ENCODE peak calls at places on chromosomes 2 and 18, in five cellular contexts. L is IMR-90, W is BJ, O is prostate gland, V is Panc1. Z is an unnamed sample.

GRCh38 chr2:91477731-91478672 is 2786.5 kb downstream of the RPIA start:
- DNase-seq in V (no peak), O (no peak), W (no peak), L (no peak), Z (no peak)

GRCh38 chr2:70964596-70965386 is 13.6 kb upstream of the ANKRD53 start:
- DNase-seq in L (peak; percentile 58), O (peak; percentile 64), W (no peak), V (no peak), Z (no peak)

GRCh38 chr2:12417811-12418210 is 298.9 kb upstream of the TRIB2 start:
- DNase-seq in V (no peak), L (no peak), O (no peak), W (no peak), Z (no peak)

GRCh38 chr2:19676770-19677169 is 225.0 kb downstream of the TTC32 start:
- DNase-seq in V (no peak), W (no peak), O (no peak), L (no peak), Z (no peak)

GRCh38 chr18:32018331-32019250 is at the start of gene RNF125:
- DNase-seq in L (peak; percentile 68), O (peak; percentile 66), W (peak; percentile 19), V (no peak), Z (peak; percentile 40)

GRCh38 chr2:10970666-10971065 is 58.9 kb downstream of the KCNF1 start:
- DNase-seq in L (no peak), V (no peak), O (no peak), W (no peak), Z (no peak)

GRCh38 chr2:8862230-8862629 is 24.8 kb upstream of the KIDINS220 start:
- DNase-seq in V (no peak), L (no peak), W (no peak), O (no peak), Z (no peak)

GRCh38 chr2:20673686-20674308 is 6.9 kb downstream of the GDF7 start:
- DNase-seq in L (no peak), V (no peak), W (no peak), O (no peak), Z (no peak)

GRCh38 chr2:160270571-160271113 is 70.6 kb upstream of the ITGB6 start:
- DNase-seq in V (no peak), L (no peak), O (no peak), W (no peak), Z (no peak)

GRCh38 chr18:12766986-12767433 is 64.2 kb downstream of the PSMG2 start:
- DNase-seq in O (no peak), V (no peak), L (no peak), W (no peak), Z (no peak)

GRCh38 chr2:118470297-118470696 is 377.2 kb downstream of the EN1 start:
- DNase-seq in L (no peak), W (no peak), V (no peak), O (no peak), Z (no peak)

GRCh38 chr18:59902180-59902992 is 2.6 kb downstream of the PMAIP1 start:
- DNase-seq in V (no peak), L (peak; percentile 95), W (no peak), O (no peak), Z (no peak)

GRCh38 chr2:127173073-127173472 is 47.0 kb downstream of the CYP27C1 start:
- DNase-seq in L (peak; percentile 98), W (peak; percentile 91), V (no peak), O (no peak), Z (no peak)

GRCh38 chr2:71856709-71857525 is 290.7 kb downstream of the CYP26B1 start:
- DNase-seq in W (no peak), O (no peak), L (no peak), V (no peak), Z (no peak)

GRCh38 chr2:226427538-226428307 is 371.9 kb downstream of the IRS1 start:
- DNase-seq in V (no peak), O (no peak), W (peak; percentile 63), L (peak; percentile 97), Z (no peak)
- TF ChIP-seq CTCF in V (no peak), O (no peak), W (peak; percentile 24), L (peak; percentile 20), Z (no peak)

GRCh38 chr2:232336241-232336736 is 42.3 kb upstream of the ALPP start:
- DNase-seq in L (no peak), O (no peak), W (no peak), V (no peak), Z (no peak)

GRCh38 chr2:232331071-232331470 is 47.5 kb upstream of the ALPP start:
- DNase-seq in V (no peak), L (no peak), O (no peak), W (no peak), Z (no peak)

GRCh38 chr2:232335859-232336215 is 42.7 kb upstream of the ALPP start:
- DNase-seq in L (no peak), O (no peak), W (no peak), V (no peak), Z (no peak)

GRCh38 chr2:232332940-232333259 is 45.7 kb upstream of the ALPP start:
- DNase-seq in V (no peak), W (no peak), L (no peak), O (no peak), Z (no peak)

GRCh38 chr2:232333361-232334135 is 45.0 kb upstream of the ALPP start:
- DNase-seq in V (no peak), L (no peak), W (no peak), O (peak; percentile 46), Z (no peak)
- TF ChIP-seq CTCF in V (peak; percentile 84), L (peak; percentile 38), W (peak; percentile 57), O (no peak), Z (peak; percentile 36)

GRCh38 chr2:26438526-26438925 is 36.8 kb downstream of the DRC1 start:
- DNase-seq in O (no peak), W (peak; percentile 29), L (peak; percentile 13), V (no peak), Z (no peak)
- TF ChIP-seq CTCF in O (no peak), W (peak; percentile 28), L (no peak), V (no peak), Z (peak; percentile 1)

GRCh38 chr2:109386004-109386695 is 227.6 kb downstream of the SEPTIN10 start:
- DNase-seq in W (no peak), L (peak; percentile 56), V (no peak), O (no peak), Z (no peak)
- TF ChIP-seq CTCF in W (no peak), L (peak; percentile 22), V (no peak), O (no peak), Z (no peak)

GRCh38 chr2:98175811-98176210 is 88.8 kb downstream of the VWA3B start:
- DNase-seq in W (no peak), L (no peak), V (no peak), O (peak; percentile 20), Z (no peak)
- TF ChIP-seq CTCF in W (no peak), L (no peak), V (no peak), O (no peak), Z (no peak)

GRCh38 chr2:158457826-158458616 is 1.3 kb downstream of the PKP4 start:
- DNase-seq in O (peak; percentile 76), W (no peak), L (peak; percentile 44), V (no peak), Z (no peak)

GRCh38 chr2:158458617-158458920 is 1.8 kb downstream of the PKP4 start:
- DNase-seq in V (no peak), L (peak; percentile 26), W (no peak), O (no peak), Z (no peak)

GRCh38 chr2:158459161-158460003 is 2.6 kb downstream of the PKP4 start:
- DNase-seq in V (no peak), W (no peak), O (no peak), L (no peak), Z (no peak)

GRCh38 chr2:158456309-158457066 is at the start of the genes CCDC148 and PKP4:
- DNase-seq in L (peak; percentile 89), W (peak; percentile 55), V (no peak), O (peak; percentile 94), Z (peak; percentile 79)

DNA sequence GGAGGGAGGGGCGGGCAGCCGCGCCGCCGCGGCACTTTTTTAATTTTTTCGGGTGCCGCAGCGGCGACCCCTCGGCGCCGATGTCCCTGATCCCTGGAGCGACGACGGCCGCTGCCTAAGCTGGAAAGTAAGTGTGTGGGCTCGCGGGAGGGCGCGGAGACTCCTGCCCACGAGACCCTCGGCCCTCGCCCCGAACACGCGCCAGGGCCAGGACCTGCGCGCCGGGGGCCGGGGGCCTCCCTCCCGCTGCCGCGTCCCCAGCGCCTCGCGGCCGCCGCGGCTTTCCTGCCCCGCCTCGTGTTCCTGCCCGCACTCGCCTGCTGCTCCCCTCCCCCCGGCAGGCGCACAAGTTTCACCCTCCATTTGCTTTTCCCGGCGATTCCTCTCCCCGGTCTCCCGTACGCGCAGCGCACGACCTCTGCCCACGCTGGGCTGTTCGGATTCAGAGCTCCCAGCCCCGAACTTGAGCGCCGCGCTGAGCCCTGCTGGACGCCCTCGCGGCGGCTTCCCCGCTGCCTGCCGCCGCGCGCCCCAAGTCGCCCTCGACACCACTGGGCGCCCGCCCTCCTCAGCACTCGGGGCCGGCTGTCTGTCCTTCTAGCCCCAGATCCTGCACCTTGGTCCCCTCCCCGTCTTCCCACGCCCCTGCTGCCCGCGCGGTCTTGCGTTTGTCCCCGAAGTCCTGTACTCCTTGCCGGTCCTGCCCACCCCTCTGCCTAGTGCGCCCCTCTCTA is 507 bp downstream of the PKP4 start:
- DNase-seq in W (no peak), L (peak; percentile 61), O (peak; percentile 28), V (no peak), Z (no peak)
- TF ChIP-seq CTCF in W (peak; percentile 27), L (peak; percentile 16), O (no peak), V (no peak), Z (no peak)

GRCh38 chr2:207710814-207711740 is at the start of gene CCNYL1:
- DNase-seq in W (peak; percentile 96), V (peak; percentile 88), O (peak; percentile 99), L (peak; percentile 99), Z (peak; percentile 98)
- TF ChIP-seq CTCF in W (peak; percentile 29), V (no peak), O (peak; percentile 37), L (peak; percentile 10), Z (peak; percentile 1)

GRCh38 chr2:186256540-186256939 is 229.5 kb upstream of the ZC3H15 start:
- DNase-seq in L (peak; percentile 44), W (no peak), O (no peak), V (no peak), Z (no peak)
- TF ChIP-seq CTCF in L (peak; percentile 61), W (peak; percentile 57), O (no peak), V (peak; percentile 66), Z (peak; percentile 55)

DNA sequence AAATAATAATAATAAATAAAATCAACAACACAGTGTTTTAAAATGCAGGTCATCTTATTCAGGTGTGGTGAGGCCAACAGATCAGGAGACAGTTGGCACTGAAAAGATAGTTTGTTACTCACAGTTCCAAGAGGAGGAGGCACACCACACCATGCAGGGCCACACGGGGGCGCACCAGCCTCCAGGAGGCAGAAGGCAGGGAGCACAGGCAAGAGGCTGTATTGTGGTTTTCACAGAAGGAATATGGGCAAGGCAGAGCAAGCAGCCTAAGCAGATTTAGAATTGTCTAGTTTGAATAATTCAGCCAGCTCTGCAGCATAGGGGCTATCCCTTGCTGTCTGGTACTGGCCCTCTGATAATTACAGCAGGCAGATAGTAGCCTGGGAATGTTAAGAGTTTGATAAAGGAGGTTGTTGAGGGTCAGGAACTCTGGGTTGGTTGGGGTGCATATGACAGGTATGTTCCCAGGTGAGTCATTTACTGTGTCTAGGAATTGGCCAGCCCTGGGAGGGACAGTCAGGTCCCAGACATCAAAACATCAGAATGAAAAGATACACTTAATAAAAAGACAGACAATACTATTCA is 31.3 kb downstream of the KIAA2012 start:
- DNase-seq in O (no peak), W (no peak), L (peak; percentile 54), V (peak; percentile 28), Z (no peak)
- TF ChIP-seq CTCF in O (no peak), W (peak; percentile 81), L (peak; percentile 68), V (peak; percentile 89), Z (peak; percentile 57)

GRCh38 chr18:49096021-49096420 is 145.3 kb upstream of the SMAD7 start:
- DNase-seq in W (no peak), V (no peak), L (no peak), O (no peak), Z (no peak)
- TF ChIP-seq CTCF in W (no peak), V (no peak), L (no peak), O (no peak), Z (no peak)

Z was measured in AG09319.